ENCODE peak calls at places on chromosomes 3 and 15, in nine cellular contexts. F is uterus, O is fibroblast of lung, V is astrocyte, P is AG09309, D is sigmoid colon, A is astrocyte of the spinal cord, X is lower lobe of right lung, M is H7. N is an unnamed sample.

GRCh38 chr15:100703032-100703578 is 100.7 kb downstream of the ASB7 start:
- DNase-seq in F (no peak), O (peak), V (peak), P (no peak), D (no peak), A (peak), X (no peak), M (no peak), N (no peak)

GRCh38 chr3:127388412-127388811 is 100.6 kb upstream of the PRR20G start:
- DNase-seq in F (no peak), O (no peak), V (no peak), P (no peak), D (no peak), A (no peak), X (no peak), M (no peak), N (no peak)

GRCh38 chr3:46998852-46999515 is 19.5 kb downstream of the NBEAL2 start:
- DNase-seq in F (no peak), O (no peak), V (no peak), P (no peak), D (no peak), A (no peak), X (no peak), M (no peak), N (no peak)

GRCh38 chr15:88257311-88257901 is 867 bp upstream of the NTRK3 start:
- DNase-seq in F (no peak), O (peak), V (no peak), P (no peak), D (no peak), A (no peak), X (no peak), M (peak), N (peak)

GRCh38 chr3:11195201-11195600 is 40.9 kb downstream of the HRH1 start:
- DNase-seq in F (no peak), O (peak), V (no peak), P (no peak), D (no peak), A (peak), X (no peak), M (no peak), N (peak)

GRCh38 chr15:39887832-39888231 is 32.2 kb downstream of the GPR176 start:
- DNase-seq in F (no peak), O (peak), V (no peak), P (peak), D (no peak), A (peak), X (no peak), M (no peak), N (no peak)

GRCh38 chr15:68307131-68307928 is 29.8 kb downstream of the FEM1B start:
- DNase-seq in F (peak), O (no peak), V (no peak), P (no peak), D (no peak), A (no peak), X (no peak), M (peak), N (no peak)

GRCh38 chr15:95446854-95447253 is 883.6 kb upstream of the NR2F2 start:
- DNase-seq in F (no peak), O (no peak), V (no peak), P (no peak), D (no peak), A (no peak), X (no peak), M (no peak), N (no peak)

GRCh38 chr3:53045784-53046170 is at the start of gene SFMBT1:
- DNase-seq in F (peak), O (peak), V (no peak), P (no peak), D (peak), A (peak), X (peak), M (peak), N (peak)

GRCh38 chr3:8301977-8302589 is 199.5 kb upstream of the LMCD1 start:
- DNase-seq in F (no peak), O (peak), V (peak), P (peak), D (no peak), A (peak), X (no peak), M (no peak), N (no peak)

GRCh38 chr15:27039163-27039562 is 68.2 kb downstream of the GABRG3 start:
- DNase-seq in F (no peak), O (no peak), V (no peak), P (no peak), D (no peak), A (no peak), X (no peak), M (no peak), N (no peak)

GRCh38 chr15:31486906-31487695 is 160.5 kb downstream of the KLF13 start:
- DNase-seq in F (no peak), O (no peak), V (no peak), P (no peak), D (no peak), A (no peak), X (no peak), M (no peak), N (no peak)

GRCh38 chr3:175526609-175527280 is 667.6 kb downstream of the NAALADL2 start:
- DNase-seq in F (no peak), O (peak), V (peak), P (no peak), D (no peak), A (peak), X (no peak), M (peak), N (no peak)

GRCh38 chr3:136752046-136752326 is 192 bp downstream of the STAG1 start:
- DNase-seq in F (no peak), O (no peak), V (no peak), P (no peak), D (no peak), A (no peak), X (no peak), M (peak), N (no peak)
- H3K4me3 ChIP-seq in F (peak), O (no peak), V (peak), P (peak), D (peak), A (peak), X (peak), M (peak), N (peak)

DNA sequence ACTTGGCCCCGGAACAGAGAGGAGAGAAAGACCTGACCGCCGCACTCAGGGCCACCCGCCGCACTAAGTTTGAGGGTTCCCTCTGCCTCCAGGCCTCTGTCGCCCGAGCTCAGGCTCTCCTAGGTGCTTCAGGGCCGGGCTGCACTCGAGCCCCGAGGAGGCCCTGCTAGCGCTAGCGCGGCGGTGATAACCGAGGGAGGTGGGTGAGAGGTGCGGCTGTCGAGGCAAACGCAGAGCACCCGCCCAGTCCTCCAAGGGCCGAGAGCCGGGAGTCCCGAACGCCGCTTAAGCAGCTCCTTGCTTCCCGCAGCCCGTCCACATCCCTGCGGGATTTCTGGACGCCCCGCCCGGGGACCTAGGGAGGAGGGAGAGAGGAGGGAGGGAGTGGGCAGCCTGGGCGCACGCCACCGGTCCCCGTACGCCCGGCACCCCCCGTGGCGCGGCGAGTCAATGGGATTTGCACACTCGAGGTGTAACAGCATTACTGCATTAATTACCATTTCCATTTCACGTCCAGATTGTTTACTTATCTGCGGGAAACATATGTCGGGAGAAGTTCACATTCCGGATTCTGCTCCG is 6.8 kb downstream of the SOX14 start:
- DNase-seq in F (no peak), O (no peak), V (no peak), P (no peak), D (no peak), A (no peak), X (no peak), M (peak), N (no peak)
- H3K4me3 ChIP-seq in F (no peak), O (no peak), V (no peak), P (peak), D (peak), A (no peak), X (peak), M (peak), N (no peak)

GRCh38 chr15:80926126-80926525 is 63.5 kb downstream of the MESD start:
- DNase-seq in F (no peak), O (no peak), V (no peak), P (no peak), D (no peak), A (no peak), X (no peak), M (no peak), N (no peak)

GRCh38 chr15:80924278-80924677 is 65.3 kb downstream of the MESD start:
- DNase-seq in F (no peak), O (no peak), V (no peak), P (no peak), D (no peak), A (no peak), X (no peak), M (no peak), N (no peak)

GRCh38 chr15:80929225-80929624 is 60.4 kb downstream of the MESD start:
- DNase-seq in F (no peak), O (peak), V (peak), P (peak), D (no peak), A (peak), X (no peak), M (no peak), N (no peak)

GRCh38 chr15:80923668-80924067 is 66.0 kb downstream of the MESD start:
- DNase-seq in F (no peak), O (peak), V (no peak), P (no peak), D (no peak), A (no peak), X (no peak), M (no peak), N (no peak)

GRCh38 chr15:80925597-80926059 is 64.0 kb downstream of the MESD start:
- DNase-seq in F (no peak), O (peak), V (peak), P (no peak), D (no peak), A (peak), X (no peak), M (peak), N (no peak)
- H3K4me3 ChIP-seq in F (no peak), O (no peak), V (no peak), P (no peak), D (no peak), A (no peak), X (no peak), M (no peak), N (no peak)

DNA sequence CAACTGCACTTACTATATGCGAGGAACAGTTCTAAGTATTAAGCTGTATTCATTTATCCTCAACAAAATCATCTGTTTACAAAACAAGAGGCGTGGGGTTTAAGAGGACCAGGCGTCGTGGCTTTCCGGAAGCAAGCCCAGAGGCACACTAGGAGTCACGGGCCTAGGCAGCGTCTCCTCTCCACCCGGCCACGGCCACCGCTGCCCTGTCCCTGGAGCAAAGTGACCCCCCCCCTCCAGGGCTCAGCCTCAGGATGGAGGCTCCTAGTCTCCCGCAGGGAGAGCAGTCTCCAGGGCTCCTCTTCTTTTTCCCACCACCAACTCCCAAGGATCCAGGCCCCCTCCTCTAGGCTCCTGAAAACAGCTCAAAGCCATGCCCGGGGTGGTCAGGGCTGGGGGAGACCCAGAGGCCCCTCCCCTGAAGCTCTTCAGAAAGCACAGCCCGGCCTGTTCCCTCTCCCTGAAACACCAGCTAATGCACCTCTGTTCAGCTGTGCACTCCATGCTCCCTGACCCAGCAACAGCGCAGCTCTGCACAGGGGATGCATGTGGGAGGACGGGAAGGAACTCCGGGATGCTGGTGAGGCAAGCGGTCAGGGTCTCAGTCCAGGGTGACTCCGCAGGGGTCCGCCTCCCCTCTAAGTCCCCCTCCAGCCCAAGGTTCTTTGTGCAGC is 16.8 kb downstream of the TNK2 start:
- DNase-seq in F (no peak), O (no peak), V (no peak), P (no peak), D (no peak), A (no peak), X (no peak), M (no peak), N (no peak)
- H3K4me3 ChIP-seq in F (no peak), O (no peak), V (peak), P (no peak), D (peak), A (peak), X (peak), M (no peak), N (no peak)

DNA sequence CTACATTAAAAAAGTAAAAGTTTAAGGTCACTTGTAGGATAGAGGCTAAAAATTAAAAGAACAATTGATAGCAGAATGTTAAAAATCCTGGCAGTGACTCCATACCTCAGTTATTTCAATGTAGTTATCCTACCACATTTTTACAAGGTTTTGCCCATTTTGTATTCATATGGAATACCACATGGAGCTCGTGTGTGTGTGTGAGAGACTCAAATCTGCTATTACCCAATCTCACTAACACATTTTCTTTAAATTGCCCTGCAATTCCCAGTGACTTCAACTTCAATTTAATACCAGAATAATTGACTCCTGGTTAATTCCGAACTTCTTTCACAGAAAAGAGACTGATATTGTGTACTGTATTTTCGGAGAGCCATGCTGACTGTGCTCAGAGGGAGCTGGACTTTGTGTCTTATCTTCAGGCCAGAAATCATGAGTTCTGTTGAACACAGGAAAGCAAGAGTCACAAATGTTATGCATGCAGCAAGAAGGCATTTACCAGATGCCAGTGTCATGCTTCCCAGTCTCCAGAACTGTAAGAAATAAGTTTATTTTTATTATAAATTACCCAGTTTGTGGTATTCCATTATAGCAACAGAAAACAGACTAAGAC is 529.0 kb upstream of the NECTIN3 start:
- DNase-seq in F (no peak), O (no peak), V (no peak), P (no peak), D (no peak), A (no peak), X (no peak), M (no peak), N (no peak)
- H3K4me3 ChIP-seq in F (no peak), O (no peak), V (no peak), P (no peak), D (no peak), A (no peak), X (no peak), M (no peak), N (no peak)

GRCh38 chr3:62373714-62374333 is 474 bp upstream of the FEZF2 start:
- DNase-seq in F (no peak), O (no peak), V (no peak), P (no peak), D (no peak), A (no peak), X (no peak), M (peak), N (peak)

GRCh38 chr3:62371032-62371734 is 2.2 kb downstream of the FEZF2 start:
- DNase-seq in F (no peak), O (no peak), V (no peak), P (no peak), D (no peak), A (no peak), X (no peak), M (peak), N (peak)

GRCh38 chr3:62373215-62373614 is at the start of gene FEZF2:
- DNase-seq in F (no peak), O (no peak), V (no peak), P (no peak), D (no peak), A (no peak), X (no peak), M (peak), N (peak)

GRCh38 chr3:62371735-62372591 is 1.4 kb downstream of the FEZF2 start:
- DNase-seq in F (no peak), O (no peak), V (no peak), P (no peak), D (no peak), A (no peak), X (no peak), M (peak), N (peak)

DNA sequence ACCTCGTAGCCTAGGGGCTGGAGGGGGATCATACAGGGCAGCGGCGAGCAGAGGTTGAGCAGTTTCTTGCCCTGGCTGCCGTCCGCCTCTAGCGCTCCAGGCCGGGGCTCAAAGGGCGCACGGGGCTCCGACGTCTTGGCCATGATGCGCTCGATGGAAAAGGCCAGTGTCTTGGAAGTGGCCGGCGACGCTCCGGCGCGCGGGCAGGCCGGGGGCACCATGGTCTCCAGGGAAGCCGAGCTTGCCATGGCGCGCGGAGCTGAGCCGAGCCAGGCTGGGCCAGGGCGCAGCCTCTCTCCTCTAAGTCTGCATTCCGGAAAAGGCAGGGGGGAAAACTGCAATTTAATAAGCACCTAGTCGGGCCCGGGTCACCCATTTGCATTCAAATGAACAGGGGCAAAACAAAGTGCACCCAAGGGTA is 719 bp downstream of the FEZF2 start:
- DNase-seq in F (no peak), O (peak), V (no peak), P (no peak), D (no peak), A (no peak), X (no peak), M (peak), N (peak)
- H3K4me3 ChIP-seq in F (no peak), O (no peak), V (no peak), P (no peak), D (no peak), A (no peak), X (no peak), M (peak), N (peak)

GRCh38 chr3:113839551-113839950 is 963 bp downstream of the GRAMD1C start:
- DNase-seq in F (no peak), O (no peak), V (no peak), P (no peak), D (no peak), A (no peak), X (no peak), M (no peak), N (no peak)
- H3K4me3 ChIP-seq in F (peak), O (peak), V (peak), P (no peak), D (no peak), A (peak), X (peak), M (peak), N (no peak)